ENCODE peak calls at places on chromosomes 5 and 9, in seven cellular contexts. D is dorsolateral prefrontal cortex, L is WTC11, C is H9, E is AG08395, Z is NCI-H774, H is bronchial epithelial cell. T is an unnamed sample.

GRCh38 chr9:88905506-88905905 is 85.8 kb upstream of the S1PR3 start:
- DNase-seq in D (no peak), L (no peak), C (no peak), E (no peak), Z (no peak), H (no peak), T (no peak)

GRCh38 chr5:134982230-134982629 is 14.5 kb downstream of the CATSPER3 start:
- DNase-seq in D (no peak), L (no peak), C (no peak), E (no peak), Z (no peak), H (no peak), T (no peak)

GRCh38 chr9:27386759-27387158 is 89.8 kb upstream of the EQTN start:
- DNase-seq in D (no peak), L (no peak), C (no peak), E (no peak), Z (peak; percentile 24), H (no peak), T (no peak)

GRCh38 chr9:87556821-87557220 is 59.2 kb downstream of the DAPK1 start:
- DNase-seq in D (no peak), L (no peak), C (no peak), E (no peak), Z (no peak), H (no peak), T (no peak)

GRCh38 chr9:3857673-3858072 is 331.9 kb upstream of the RFX3 start:
- DNase-seq in D (no peak), L (no peak), C (no peak), E (peak; percentile 39), Z (no peak), H (peak; percentile 94), T (no peak)

GRCh38 chr9:92614763-92615441 is 55.0 kb downstream of the IPPK start:
- DNase-seq in D (no peak), L (no peak), C (peak; percentile 12), E (peak; percentile 68), Z (no peak), H (no peak), T (no peak)

GRCh38 chr5:123997354-123998215 is 485.6 kb downstream of the CSNK1G3 start:
- DNase-seq in D (no peak), L (no peak), C (no peak), E (peak; percentile 76), Z (no peak), H (peak; percentile 38), T (no peak)

GRCh38 chr5:140267201-140267540 is 35.7 kb downstream of the PFDN1 start:
- DNase-seq in D (no peak), L (no peak), C (no peak), E (no peak), Z (no peak), H (no peak), T (no peak)

GRCh38 chr5:58019614-58020013 is 440.3 kb downstream of the PLK2 start:
- DNase-seq in D (no peak), L (no peak), C (no peak), E (peak; percentile 1), Z (no peak), H (no peak), T (no peak)

GRCh38 chr5:34495178-34495577 is 160.9 kb upstream of the RAI14 start:
- DNase-seq in D (no peak), L (no peak), C (no peak), E (no peak), Z (no peak), H (no peak), T (no peak)

GRCh38 chr5:150637245-150638052 is 3.0 kb upstream of the SYNPO start:
- DNase-seq in D (no peak), L (no peak), C (no peak), E (peak; percentile 88), Z (no peak), H (peak; percentile 73), T (no peak)

T was measured in ecto neural progenitor cell.